ENCODE peak calls at places on chromosomes 3 and 15, in five cellular contexts. R is SK-N-SH, F is H1, T is HepG2, Z is HCT116. O is an unnamed sample.

GRCh38 chr15:88653200-88654064 is 14.6 kb downstream of the ISG20 start:
- DNase-seq in R (peak), F (no peak), T (no peak), Z (no peak), O (no peak)

GRCh38 chr3:42014443-42014945 is 52.6 kb upstream of the ULK4 start:
- DNase-seq in R (no peak), F (no peak), T (no peak), Z (no peak), O (no peak)

GRCh38 chr15:75694241-75695182 is 18.1 kb downstream of the CSPG4 start:
- DNase-seq in R (peak), F (no peak), T (peak), Z (no peak), O (no peak)

GRCh38 chr15:66593219-66593780 is 27.5 kb upstream of the LCTL start:
- DNase-seq in R (no peak), F (no peak), T (no peak), Z (no peak), O (no peak)

GRCh38 chr3:127254730-127255129 is 33.1 kb downstream of the PRR20G start:
- DNase-seq in R (peak), F (no peak), T (peak), Z (peak), O (no peak)

GRCh38 chr15:69414702-69415161 is 583 bp downstream of the KIF23 start:
- DNase-seq in R (no peak), F (no peak), T (peak), Z (peak), O (no peak)

GRCh38 chr3:142086581-142087090 is 62.7 kb downstream of the TFDP2 start:
- DNase-seq in R (no peak), F (no peak), T (peak), Z (no peak), O (no peak)

GRCh38 chr15:72604794-72605193 is 49.7 kb upstream of the GOLGA6B start:
- DNase-seq in R (peak), F (no peak), T (no peak), Z (peak), O (no peak)

GRCh38 chr3:103440539-103441113 is 1005.8 kb downstream of the ZPLD1 start:
- DNase-seq in R (no peak), F (no peak), T (no peak), Z (peak), O (no peak)

GRCh38 chr15:89905846-89906378 is 6.8 kb downstream of the ARPIN start:
- DNase-seq in R (no peak), F (no peak), T (no peak), Z (no peak), O (no peak)

GRCh38 chr3:976021-976420 is 116.8 kb upstream of the CNTN6 start:
- DNase-seq in R (no peak), F (no peak), T (no peak), Z (no peak), O (no peak)
- TF ChIP-seq SIN3A in R (no peak), F (no peak), T (no peak), Z (no peak), O (no peak)

GRCh38 chr15:48924528-48925393 is 39.0 kb downstream of the SHC4 start:
- DNase-seq in R (no peak), F (no peak), T (no peak), Z (no peak), O (no peak)
- TF ChIP-seq SIN3A in R (no peak), F (no peak), T (no peak), Z (no peak), O (no peak)

GRCh38 chr3:128908951-128909350 is 29.5 kb downstream of the ACAD9 start:
- DNase-seq in R (no peak), F (no peak), T (no peak), Z (no peak), O (no peak)

GRCh38 chr3:128906804-128907525 is 27.5 kb downstream of the ACAD9 start:
- DNase-seq in R (no peak), F (no peak), T (no peak), Z (no peak), O (no peak)

GRCh38 chr3:128903501-128903900 is 24.1 kb downstream of the ACAD9 start:
- DNase-seq in R (no peak), F (no peak), T (no peak), Z (no peak), O (no peak)

GRCh38 chr3:128907706-128908445 is 28.5 kb downstream of the ACAD9 start:
- DNase-seq in R (no peak), F (no peak), T (no peak), Z (no peak), O (no peak)

DNA sequence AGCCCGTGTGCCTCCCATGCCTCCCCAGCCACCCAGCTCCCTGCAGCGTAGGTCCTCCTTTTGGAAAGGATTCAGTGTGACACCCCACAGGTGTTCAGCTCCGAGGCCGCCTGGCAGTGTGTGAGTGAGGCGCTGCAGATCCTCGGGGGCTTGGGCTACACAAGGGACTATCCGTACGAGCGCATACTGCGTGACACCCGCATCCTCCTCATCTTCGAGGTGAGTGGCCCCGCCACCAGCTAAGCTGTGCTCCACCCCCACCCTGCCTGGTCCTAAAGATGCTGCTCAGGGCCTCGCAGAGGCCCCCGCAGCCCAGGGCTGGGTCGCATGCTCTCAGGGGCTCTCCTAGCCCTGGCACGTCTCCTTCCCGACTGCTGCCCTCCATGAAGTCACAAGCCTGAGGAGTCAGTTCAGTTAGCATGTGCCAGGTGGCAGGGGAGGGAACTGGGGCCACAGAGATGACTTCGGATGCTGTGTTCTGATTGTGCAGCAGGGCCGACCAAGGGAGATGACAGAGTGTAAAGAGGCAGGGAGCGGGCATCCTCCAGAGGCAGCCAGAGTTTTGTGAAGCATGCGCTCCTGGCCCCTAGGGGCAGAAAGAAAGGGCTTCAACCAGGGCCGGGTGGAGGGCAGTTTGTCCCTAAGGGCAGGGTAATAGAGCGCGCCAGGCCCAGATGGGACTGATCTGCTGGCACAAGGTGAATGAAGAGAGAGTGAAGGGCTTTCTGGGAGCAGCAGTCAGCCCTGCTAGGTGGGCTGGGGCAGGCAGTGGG is 26.8 kb downstream of the ACAD9 start:
- DNase-seq in R (no peak), F (no peak), T (no peak), Z (no peak), O (no peak)
- TF ChIP-seq SIN3A in R (no peak), F (no peak), T (no peak), Z (no peak), O (no peak)

GRCh38 chr3:37922721-37923575 is 61.3 kb downstream of the CTDSPL start:
- DNase-seq in R (no peak), F (no peak), T (no peak), Z (no peak), O (no peak)
- TF ChIP-seq SIN3A in R (no peak), F (no peak), T (no peak), Z (no peak), O (no peak)

DNA sequence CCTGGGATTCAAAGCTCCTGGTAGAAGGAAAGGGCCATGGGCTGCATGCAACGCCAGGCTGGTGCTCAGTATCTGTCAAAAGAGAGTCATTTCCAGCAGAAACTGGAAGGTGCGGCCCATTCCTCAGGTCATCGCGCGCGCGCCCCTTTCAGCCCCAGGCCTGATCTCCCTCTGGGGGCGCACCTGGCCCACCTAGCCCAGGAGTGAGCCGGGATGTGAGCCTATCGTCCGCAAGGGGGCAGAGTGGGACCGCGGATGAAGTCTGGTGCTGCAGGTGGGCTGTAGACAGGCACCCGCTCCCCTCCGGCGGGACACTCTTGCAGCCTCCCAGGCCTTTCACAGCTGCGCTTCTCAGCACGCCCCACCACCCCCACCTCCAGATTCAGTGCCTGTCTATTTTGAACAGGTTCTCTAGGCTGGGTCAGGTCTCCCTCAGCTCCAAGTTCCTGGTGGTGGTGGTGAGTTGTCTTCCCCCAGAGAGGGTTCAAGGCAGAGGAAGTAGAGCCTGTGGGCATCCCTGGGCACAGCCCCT is 5.8 kb upstream of the RPL29 start:
- DNase-seq in R (peak), F (peak), T (peak), Z (peak), O (no peak)
- TF ChIP-seq SIN3A in R (no peak), F (peak), T (no peak), Z (no peak), O (no peak)

DNA sequence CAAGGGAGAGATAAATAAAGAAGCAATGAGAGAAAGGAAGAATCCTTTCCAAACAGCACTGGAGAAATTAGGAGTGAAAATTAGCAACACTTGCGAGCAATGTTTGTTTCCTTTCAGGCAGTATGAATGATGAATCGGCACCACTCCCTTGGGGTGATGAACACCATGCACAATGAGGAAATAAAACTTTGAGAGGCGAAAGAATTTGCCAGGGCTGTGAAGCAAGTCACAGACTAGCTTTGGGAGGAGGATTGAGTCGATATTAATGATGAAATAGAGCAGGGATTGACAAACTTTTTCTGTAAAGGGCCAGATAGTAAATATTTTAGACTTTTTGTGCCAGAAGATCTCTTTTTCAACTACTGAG is 237.7 kb downstream of the AGBL1 start:
- DNase-seq in R (no peak), F (no peak), T (no peak), Z (no peak), O (no peak)
- TF ChIP-seq SIN3A in R (no peak), F (no peak), T (no peak), Z (no peak), O (no peak)

GRCh38 chr3:161366067-161366466 is 5.2 kb downstream of the SPTSSB start:
- DNase-seq in R (no peak), F (no peak), T (no peak), Z (no peak), O (no peak)

GRCh38 chr3:161372321-161373260 is 1.3 kb upstream of the SPTSSB start:
- DNase-seq in R (peak), F (no peak), T (no peak), Z (peak), O (no peak)

GRCh38 chr3:161371441-161372320 is at the start of gene SPTSSB:
- DNase-seq in R (peak), F (no peak), T (peak), Z (peak), O (no peak)

DNA sequence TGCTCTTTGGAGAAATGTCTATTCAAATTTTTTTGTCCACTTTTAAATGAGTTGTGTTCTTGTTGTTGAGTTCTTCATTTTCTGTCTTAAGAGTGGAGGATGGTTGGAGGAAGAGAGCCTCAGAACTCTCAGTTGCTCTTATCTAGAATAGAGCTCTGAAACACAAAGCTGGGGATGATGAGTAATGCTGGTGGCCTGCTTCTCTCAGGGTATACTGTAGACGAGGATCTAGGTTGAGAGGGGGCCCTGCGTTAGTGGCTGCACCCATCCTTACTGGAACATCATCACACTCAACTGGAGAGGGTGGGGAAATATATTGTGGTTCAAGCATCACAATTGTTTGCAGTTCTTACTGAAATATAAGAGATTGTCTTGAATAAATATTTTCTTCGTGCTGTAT is 1.8 kb downstream of the SPTSSB start:
- DNase-seq in R (no peak), F (no peak), T (no peak), Z (no peak), O (no peak)
- TF ChIP-seq SIN3A in R (no peak), F (no peak), T (no peak), Z (no peak), O (no peak)